ENCODE peak calls at places on chromosomes 13 and 19, in nine cellular contexts. W is thyroid gland; P is Panc1; L is heart left ventricle; Q is endothelial cell; S is GM06990; I is CD4-positive, alpha-beta T cell; O is cardiac muscle cell; X is tibial nerve. F is an unnamed sample.

GRCh38 chr13:34571716-34572115 is 370.4 kb upstream of the NBEA start:
- DNase-seq in W (no peak), P (no peak), L (no peak), Q (no peak), S (no peak), I (no peak), O (no peak), X (no peak), F (no peak)

GRCh38 chr13:28161370-28161769 is 23.0 kb downstream of the PAN3 start:
- DNase-seq in W (no peak), P (no peak), L (no peak), Q (no peak), S (no peak), I (no peak), O (peak), X (no peak), F (no peak)

GRCh38 chr13:77815330-77815729 is 103.3 kb downstream of the EDNRB start:
- DNase-seq in W (no peak), P (no peak), L (no peak), Q (no peak), S (no peak), I (no peak), O (peak), X (no peak), F (no peak)

GRCh38 chr13:95267662-95268369 is 33.4 kb downstream of the ABCC4 start:
- DNase-seq in W (peak), P (no peak), L (no peak), Q (no peak), S (no peak), I (no peak), O (peak), X (no peak), F (no peak)

GRCh38 chr13:29884671-29885424 is 34.4 kb upstream of the UBL3 start:
- DNase-seq in W (no peak), P (no peak), L (no peak), Q (peak), S (no peak), I (no peak), O (peak), X (no peak), F (no peak)

GRCh38 chr13:80558074-80558473 is 217.1 kb upstream of the SPRY2 start:
- DNase-seq in W (no peak), P (no peak), L (no peak), Q (no peak), S (no peak), I (no peak), O (no peak), X (no peak), F (no peak)

GRCh38 chr13:29190298-29190697 is 370.2 kb downstream of the MTUS2 start:
- DNase-seq in W (no peak), P (no peak), L (no peak), Q (no peak), S (no peak), I (no peak), O (no peak), X (no peak), F (no peak)

GRCh38 chr13:80924596-80924995 is 583.7 kb upstream of the SPRY2 start:
- DNase-seq in W (no peak), P (no peak), L (no peak), Q (no peak), S (no peak), I (no peak), O (peak), X (no peak), F (no peak)

GRCh38 chr13:50732712-50733111 is 110.8 kb downstream of the DLEU7 start:
- DNase-seq in W (no peak), P (no peak), L (no peak), Q (no peak), S (no peak), I (no peak), O (peak), X (no peak), F (no peak)

GRCh38 chr19:3062165-3063105 is at the start of gene TLE5:
- DNase-seq in W (peak), P (no peak), L (peak), Q (peak), S (peak), I (peak), O (peak), X (no peak), F (peak)

GRCh38 chr13:66689037-66689619 is 541.0 kb downstream of the PCDH9 start:
- DNase-seq in W (no peak), P (no peak), L (no peak), Q (no peak), S (no peak), I (no peak), O (peak), X (no peak), F (no peak)
- TF ChIP-seq CTCF in W (no peak), P (no peak), L (no peak), Q (no peak), S (no peak), I (no peak), O (peak), X (no peak), F (no peak)

DNA sequence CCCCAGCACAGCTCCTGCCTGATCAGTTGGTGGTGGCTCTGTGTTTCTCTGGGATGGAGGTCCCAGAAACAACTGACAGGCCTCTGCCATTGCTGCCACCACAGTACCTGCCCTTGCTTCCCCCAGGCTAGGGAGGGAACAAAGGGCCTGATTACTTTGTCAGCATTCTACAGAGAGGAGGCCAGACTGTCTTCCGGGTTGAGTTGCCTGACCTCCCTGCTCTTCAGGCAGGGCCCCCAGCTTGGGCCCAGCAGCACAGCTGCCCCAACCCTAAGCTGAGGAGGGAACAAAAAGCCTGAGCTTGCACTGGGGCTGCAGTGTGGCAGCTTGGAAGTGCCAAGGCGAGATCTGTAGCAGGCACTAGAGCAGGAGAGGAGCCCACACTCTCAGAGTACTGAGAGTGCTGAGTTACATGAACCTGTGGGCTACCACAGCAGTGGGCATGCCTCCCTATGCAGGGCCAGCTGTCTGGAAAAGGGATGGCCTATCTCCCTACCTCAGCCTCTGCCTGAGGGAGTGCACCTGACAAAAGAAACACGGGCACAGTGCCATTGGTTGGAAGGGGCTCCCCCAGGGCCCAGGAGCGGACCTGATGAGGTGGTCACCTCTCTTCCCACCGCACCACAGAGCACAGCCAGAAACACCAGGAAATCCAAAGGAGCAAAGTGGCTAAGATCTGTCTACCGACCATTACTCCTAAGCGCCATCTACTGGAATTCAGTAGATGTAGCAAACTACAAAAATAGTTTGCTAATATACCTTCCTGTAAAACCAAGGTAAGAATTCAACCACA is 24.4 kb downstream of the SLC25A15 start:
- DNase-seq in W (no peak), P (no peak), L (no peak), Q (no peak), S (peak), I (no peak), O (peak), X (no peak), F (no peak)
- TF ChIP-seq CTCF in W (peak), P (peak), L (peak), Q (peak), S (peak), I (peak), O (peak), X (peak), F (peak)

GRCh38 chr13:75196112-75196855 is 285.7 kb downstream of the TBC1D4 start:
- DNase-seq in W (no peak), P (no peak), L (no peak), Q (no peak), S (no peak), I (no peak), O (peak), X (no peak), F (no peak)
- TF ChIP-seq CTCF in W (no peak), P (no peak), L (no peak), Q (no peak), S (no peak), I (no peak), O (no peak), X (no peak), F (no peak)

GRCh38 chr19:45505996-45506245 is 1.4 kb upstream of the VASP start:
- DNase-seq in W (no peak), P (no peak), L (no peak), Q (no peak), S (no peak), I (no peak), O (no peak), X (no peak), F (no peak)

GRCh38 chr19:45505151-45505995 is 1.9 kb upstream of the VASP start:
- DNase-seq in W (no peak), P (no peak), L (no peak), Q (no peak), S (no peak), I (no peak), O (peak), X (no peak), F (no peak)

GRCh38 chr19:45507864-45508680 is 793 bp downstream of the VASP start:
- DNase-seq in W (peak), P (no peak), L (no peak), Q (peak), S (peak), I (peak), O (no peak), X (no peak), F (no peak)

GRCh38 chr19:45506991-45507863 is at the start of gene VASP:
- DNase-seq in W (peak), P (no peak), L (peak), Q (peak), S (peak), I (peak), O (peak), X (peak), F (peak)

GRCh38 chr19:45506246-45506990 is 861 bp upstream of the VASP start:
- DNase-seq in W (peak), P (peak), L (peak), Q (peak), S (peak), I (peak), O (peak), X (peak), F (peak)
- TF ChIP-seq CTCF in W (peak), P (peak), L (peak), Q (no peak), S (peak), I (peak), O (peak), X (peak), F (peak)

GRCh38 chr13:96824110-96824509 is 170.2 kb downstream of the OXGR1 start:
- DNase-seq in W (no peak), P (no peak), L (no peak), Q (no peak), S (no peak), I (no peak), O (no peak), X (no peak), F (no peak)

GRCh38 chr13:96819375-96819774 is 174.9 kb downstream of the OXGR1 start:
- DNase-seq in W (no peak), P (no peak), L (no peak), Q (no peak), S (no peak), I (no peak), O (no peak), X (no peak), F (no peak)

GRCh38 chr13:96821971-96822370 is 172.3 kb downstream of the OXGR1 start:
- DNase-seq in W (no peak), P (no peak), L (no peak), Q (no peak), S (no peak), I (no peak), O (no peak), X (no peak), F (no peak)

GRCh38 chr13:96821381-96821780 is 172.9 kb downstream of the OXGR1 start:
- DNase-seq in W (no peak), P (no peak), L (no peak), Q (no peak), S (no peak), I (no peak), O (peak), X (no peak), F (no peak)

DNA sequence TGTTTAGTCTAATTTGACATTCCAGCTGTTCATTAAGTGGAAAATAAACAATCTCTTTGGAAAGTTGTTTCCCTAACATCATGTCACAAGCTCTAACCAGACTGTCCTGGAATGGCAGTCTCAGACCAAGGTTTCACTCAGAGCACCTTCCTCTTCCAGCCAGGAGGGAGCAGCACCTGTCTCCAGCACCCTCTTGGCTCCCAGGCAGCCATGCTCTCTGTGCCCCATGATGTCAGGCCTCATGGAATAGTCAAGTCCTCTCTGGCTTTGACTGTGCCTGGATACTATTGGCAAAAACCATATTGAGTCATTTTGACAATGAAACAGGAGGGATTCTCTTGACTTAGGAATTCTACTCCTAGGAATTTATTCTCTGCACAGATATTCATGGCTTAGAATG is 171.4 kb downstream of the OXGR1 start:
- DNase-seq in W (peak), P (no peak), L (no peak), Q (peak), S (no peak), I (no peak), O (peak), X (no peak), F (no peak)
- TF ChIP-seq CTCF in W (peak), P (peak), L (no peak), Q (peak), S (peak), I (no peak), O (peak), X (no peak), F (peak)

GRCh38 chr19:11252665-11253355 is 9.5 kb downstream of the DOCK6 start:
- DNase-seq in W (no peak), P (no peak), L (no peak), Q (no peak), S (no peak), I (no peak), O (no peak), X (no peak), F (no peak)

GRCh38 chr19:11256189-11256588 is 6.1 kb downstream of the DOCK6 start:
- DNase-seq in W (no peak), P (no peak), L (peak), Q (peak), S (no peak), I (no peak), O (peak), X (no peak), F (no peak)

GRCh38 chr19:11251650-11252314 is 10.5 kb downstream of the DOCK6 start:
- DNase-seq in W (no peak), P (no peak), L (no peak), Q (no peak), S (no peak), I (no peak), O (no peak), X (no peak), F (no peak)

GRCh38 chr19:11257827-11258380 is 4.4 kb downstream of the DOCK6 start:
- DNase-seq in W (no peak), P (no peak), L (no peak), Q (no peak), S (no peak), I (no peak), O (peak), X (no peak), F (no peak)

DNA sequence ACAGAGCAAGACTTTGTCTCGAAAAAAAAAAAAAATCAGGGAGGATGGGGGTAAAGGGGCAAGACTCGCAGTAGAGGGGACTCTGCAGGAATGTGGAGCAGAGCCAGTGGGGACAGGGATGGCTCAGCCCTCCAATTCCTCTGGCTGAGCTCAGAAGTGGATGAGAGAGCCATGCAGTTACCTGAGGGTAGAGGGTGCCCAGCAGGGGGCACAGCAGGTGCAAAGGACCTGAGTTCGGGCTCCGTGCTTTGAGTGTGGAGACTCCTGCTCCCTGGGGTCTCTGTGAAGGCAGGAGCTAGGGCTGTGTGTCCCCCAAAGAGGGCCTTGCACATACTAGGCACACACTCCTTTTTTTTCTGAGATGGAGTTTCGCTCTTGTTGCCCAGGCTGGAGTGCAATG is 7.7 kb downstream of the DOCK6 start:
- DNase-seq in W (no peak), P (no peak), L (no peak), Q (no peak), S (no peak), I (no peak), O (no peak), X (no peak), F (no peak)
- TF ChIP-seq CTCF in W (no peak), P (no peak), L (no peak), Q (no peak), S (peak), I (no peak), O (peak), X (no peak), F (peak)

GRCh38 chr19:9945319-9945966 is 9.1 kb upstream of the OLFM2 start:
- DNase-seq in W (peak), P (no peak), L (peak), Q (no peak), S (no peak), I (no peak), O (peak), X (peak), F (no peak)
- TF ChIP-seq CTCF in W (no peak), P (no peak), L (no peak), Q (no peak), S (no peak), I (no peak), O (peak), X (no peak), F (no peak)

DNA sequence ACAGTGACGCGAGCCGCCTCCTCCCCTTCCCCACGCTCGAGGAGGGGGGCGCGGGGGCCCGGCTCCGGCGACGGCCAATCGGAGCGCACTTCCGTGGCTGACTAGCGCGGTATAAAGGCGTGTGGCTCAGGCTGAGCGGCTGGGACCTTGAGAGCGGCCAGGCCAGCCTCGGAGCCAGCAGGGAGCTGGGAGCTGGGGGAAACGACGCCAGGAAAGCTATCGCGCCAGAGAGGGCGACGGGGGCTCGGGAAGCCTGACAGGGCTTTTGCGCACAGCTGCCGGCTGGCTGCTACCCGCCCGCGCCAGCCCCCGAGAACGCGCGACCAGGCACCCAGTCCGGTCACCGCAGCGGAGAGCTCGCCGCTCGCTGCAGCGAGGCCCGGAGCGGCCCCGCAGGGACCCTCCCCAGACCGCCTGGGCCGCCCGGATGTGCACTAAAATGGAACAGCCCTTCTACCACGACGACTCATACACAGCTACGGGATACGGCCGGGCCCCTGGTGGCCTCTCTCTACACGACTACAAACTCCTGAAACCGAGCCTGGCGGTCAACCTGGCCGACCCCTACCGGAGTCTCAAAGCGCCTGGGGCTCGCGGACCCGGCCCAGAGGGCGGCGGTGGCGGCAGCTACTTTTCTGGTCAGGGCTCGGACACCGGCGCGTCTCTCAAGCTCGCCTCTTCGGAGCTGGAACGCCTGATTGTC is at the start of gene JUNB:
- DNase-seq in W (peak), P (no peak), L (peak), Q (peak), S (peak), I (peak), O (peak), X (peak), F (peak)
- TF ChIP-seq CTCF in W (no peak), P (no peak), L (peak), Q (no peak), S (peak), I (no peak), O (no peak), X (no peak), F (no peak)

GRCh38 chr13:114224201-114224600 is 10.5 kb upstream of the CDC16 start:
- DNase-seq in W (no peak), P (no peak), L (no peak), Q (no peak), S (no peak), I (no peak), O (no peak), X (no peak), F (no peak)
- TF ChIP-seq CTCF in W (no peak), P (no peak), L (no peak), Q (no peak), S (no peak), I (no peak), O (no peak), X (no peak), F (no peak)

GRCh38 chr13:98033277-98034247 is 80.1 kb downstream of the IPO5 start:
- DNase-seq in W (peak), P (no peak), L (no peak), Q (peak), S (no peak), I (no peak), O (peak), X (no peak), F (no peak)
- TF ChIP-seq CTCF in W (peak), P (peak), L (no peak), Q (peak), S (peak), I (no peak), O (peak), X (no peak), F (no peak)